ENCODE peak calls at places on chromosomes 13 and 19, in four cellular contexts. J, T, L and Z are unnamed samples.

GRCh38 chr13:75908137-75908536 is 272.0 kb downstream of the LMO7 start:
- DNase-seq in J (peak), T (peak), L (no peak), Z (peak)

GRCh38 chr13:57996717-57997116 is 365.2 kb downstream of the PCDH17 start:
- DNase-seq in J (no peak), T (no peak), L (no peak), Z (no peak)

GRCh38 chr13:51066091-51066831 is 44.8 kb downstream of the C13orf42 start:
- DNase-seq in J (no peak), T (no peak), L (no peak), Z (peak)

GRCh38 chr13:25177012-25177411 is 4.9 kb upstream of the AMER2 start:
- DNase-seq in J (no peak), T (no peak), L (no peak), Z (no peak)

GRCh38 chr19:18475004-18475453 is 37.1 kb upstream of the ISYNA1 start:
- DNase-seq in J (no peak), T (no peak), L (no peak), Z (no peak)

GRCh38 chr13:80235131-80235530 is 105.8 kb downstream of the SPRY2 start:
- DNase-seq in J (no peak), T (no peak), L (no peak), Z (no peak)

GRCh38 chr19:18412610-18413239 is 6.5 kb upstream of the SSBP4 start:
- DNase-seq in J (no peak), T (peak), L (no peak), Z (no peak)

GRCh38 chr19:38932425-38933179 is 1.9 kb downstream of the MRPS12 start:
- DNase-seq in J (no peak), T (no peak), L (no peak), Z (no peak)

GRCh38 chr13:75305057-75305456 is 176.9 kb downstream of the TBC1D4 start:
- DNase-seq in J (no peak), T (no peak), L (no peak), Z (peak)

GRCh38 chr13:24618219-24618955 is 61.8 kb upstream of the ATP12A start:
- DNase-seq in J (no peak), T (peak), L (no peak), Z (no peak)

GRCh38 chr13:72221276-72221962 is 354.4 kb upstream of the DACH1 start:
- DNase-seq in J (no peak), T (no peak), L (no peak), Z (no peak)

GRCh38 chr13:85729296-85729695 is 69.9 kb downstream of the SLITRK6 start:
- DNase-seq in J (no peak), T (no peak), L (no peak), Z (no peak)

GRCh38 chr19:1123381-1123780 is 19.6 kb downstream of the GPX4 start:
- DNase-seq in J (no peak), T (no peak), L (no peak), Z (no peak)

GRCh38 chr13:105925496-105925895 is 610.0 kb downstream of the EFNB2 start:
- DNase-seq in J (no peak), T (no peak), L (no peak), Z (no peak)

GRCh38 chr13:99982021-99982740 is 597 bp downstream of the ZIC2 start:
- DNase-seq in J (no peak), T (no peak), L (no peak), Z (no peak)

GRCh38 chr13:99380921-99381645 is 73.9 kb upstream of the GPR183 start:
- DNase-seq in J (no peak), T (no peak), L (no peak), Z (no peak)

GRCh38 chr13:67859904-67860303 is 629.8 kb upstream of the PCDH9 start:
- DNase-seq in J (no peak), T (no peak), L (no peak), Z (no peak)

GRCh38 chr19:10517760-10518443 is 655 bp upstream of the S1PR5 start:
- DNase-seq in J (no peak), T (no peak), L (no peak), Z (peak)

GRCh38 chr13:65585346-65585745 is 1644.8 kb downstream of the PCDH9 start:
- DNase-seq in J (no peak), T (peak), L (no peak), Z (no peak)

GRCh38 chr13:91135949-91136348 is 211.5 kb upstream of the MIR17HG start:
- DNase-seq in J (no peak), T (no peak), L (no peak), Z (no peak)
- H3K4me3 ChIP-seq in J (no peak), T (no peak), L (no peak), Z (no peak)

DNA sequence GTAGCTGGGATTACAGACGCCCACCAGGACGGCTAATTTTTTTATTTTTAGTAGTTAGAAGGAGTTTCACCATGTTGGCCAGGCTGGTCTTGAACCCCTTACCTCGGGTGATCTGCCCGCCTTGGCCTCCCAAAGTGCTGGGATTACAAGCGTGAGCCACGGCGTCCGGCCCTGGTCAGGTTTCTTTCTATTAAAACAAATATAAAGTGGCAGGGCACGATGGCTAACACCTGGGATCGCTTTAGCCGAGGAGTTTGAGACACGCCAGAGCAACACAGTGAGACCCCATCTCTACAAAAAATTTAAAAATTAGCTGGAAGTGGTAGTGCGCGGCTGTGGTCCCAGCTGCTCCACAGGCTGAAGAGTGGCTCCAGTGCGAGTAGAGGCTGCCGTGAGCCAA is 1.5 kb upstream of the MED25 start:
- DNase-seq in J (no peak), T (no peak), L (no peak), Z (no peak)
- H3K27ac ChIP-seq in J (peak), T (peak), L (peak), Z (peak)

GRCh38 chr19:57587529-57587928 is 3.6 kb downstream of the ZIK1 start:
- DNase-seq in J (no peak), T (no peak), L (no peak), Z (no peak)

GRCh38 chr19:57583521-57584416 is at the start of gene ZIK1:
- DNase-seq in J (peak), T (peak), L (peak), Z (peak)

GRCh38 chr19:57578487-57579205 is at the start of gene ZNF416:
- DNase-seq in J (peak), T (peak), L (peak), Z (peak)

GRCh38 chr19:57583104-57583520 is 833 bp upstream of the ZIK1 start:
- DNase-seq in J (peak), T (no peak), L (no peak), Z (no peak)
- H3K4me3 ChIP-seq in J (peak), T (peak), L (no peak), Z (peak)

DNA sequence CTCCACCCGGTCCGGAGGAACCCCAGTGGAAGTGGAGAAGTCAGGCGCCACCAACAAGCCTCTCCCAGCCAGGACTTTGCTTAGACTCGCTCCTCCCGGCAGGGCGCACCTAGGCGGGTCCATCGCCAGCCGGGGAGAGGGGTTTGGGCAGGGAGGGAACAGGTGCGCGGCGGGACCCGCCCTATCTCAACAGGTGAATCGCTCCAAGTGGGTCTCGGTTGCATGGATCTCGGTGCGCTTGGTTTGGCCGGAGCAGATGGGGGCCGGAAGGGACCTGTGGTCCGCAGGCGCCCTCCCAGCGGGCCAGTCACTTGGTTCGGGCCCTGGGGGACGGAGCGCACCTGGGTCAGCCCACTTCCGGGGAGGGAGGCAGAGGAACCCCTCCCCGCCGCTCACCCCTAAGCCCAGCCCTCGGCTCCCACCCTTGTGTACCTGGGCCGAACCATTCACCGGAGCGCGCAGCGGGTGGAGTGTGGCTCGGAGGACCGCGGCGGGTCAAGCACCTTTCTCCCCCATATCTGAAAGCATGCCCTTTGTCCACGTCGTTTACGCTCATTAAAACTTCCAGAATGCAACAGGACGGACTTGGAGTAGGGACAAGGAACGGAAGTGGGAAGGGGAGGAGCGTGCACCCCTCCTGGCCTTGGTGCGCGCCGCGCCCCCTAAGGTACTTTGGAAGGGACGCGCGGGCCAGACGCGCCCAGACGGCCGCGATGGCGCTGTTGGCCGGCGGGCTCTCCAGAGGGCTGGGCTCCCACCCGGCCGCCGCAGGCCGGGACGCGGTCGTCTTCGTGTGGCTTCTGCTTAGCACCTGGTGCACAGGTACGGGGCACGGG is at the start of gene LSR:
- DNase-seq in J (no peak), T (peak), L (peak), Z (peak)
- H3K27ac ChIP-seq in J (peak), T (no peak), L (peak), Z (peak)

DNA sequence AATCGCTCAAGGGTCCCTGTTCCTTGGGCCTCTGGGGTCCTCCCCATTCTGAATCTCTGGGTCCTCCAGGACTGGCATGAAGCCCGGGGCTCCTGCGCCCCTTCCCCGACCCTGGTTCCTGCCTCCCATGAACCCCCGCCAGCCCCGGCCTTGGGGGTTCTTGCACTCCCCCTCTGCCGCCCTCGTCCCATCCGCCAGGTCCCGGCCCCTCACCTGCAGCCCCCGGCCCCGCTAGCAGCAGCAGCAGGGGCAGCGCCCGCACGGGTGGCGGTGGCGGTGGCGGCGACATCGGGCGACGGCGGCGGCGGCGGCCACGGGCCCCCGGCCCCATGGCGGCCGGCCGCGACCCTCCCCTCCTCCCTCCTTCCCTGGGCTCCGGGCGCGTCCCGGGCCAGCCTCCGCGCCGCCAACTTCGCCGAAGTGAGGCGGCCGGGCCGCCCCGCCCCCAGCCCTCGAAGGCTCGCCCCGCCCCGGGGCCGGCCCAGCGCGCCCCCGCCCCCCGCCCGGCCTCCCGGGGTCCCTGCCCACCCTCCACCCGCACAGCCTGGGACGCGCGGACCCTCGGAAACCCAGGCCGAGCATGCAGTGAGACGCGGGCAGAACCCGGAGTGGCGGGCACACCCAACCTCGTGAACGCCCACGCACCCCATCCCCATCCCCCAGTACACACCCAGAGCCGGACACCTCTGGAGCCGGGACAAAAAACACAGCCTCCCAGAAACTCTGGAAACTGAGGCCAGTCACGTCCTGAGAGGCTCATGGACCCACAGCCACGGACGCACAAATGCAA is at the start of gene NOTCH3:
- DNase-seq in J (no peak), T (peak), L (no peak), Z (peak)
- H3K4me3 ChIP-seq in J (peak), T (peak), L (peak), Z (peak)

GRCh38 chr13:49399801-49400472 is 43.9 kb downstream of the CAB39L start:
- DNase-seq in J (no peak), T (no peak), L (no peak), Z (no peak)
- H3K27ac ChIP-seq in J (peak), T (no peak), L (no peak), Z (no peak)

GRCh38 chr19:6020166-6020967 is 42.4 kb upstream of the RANBP3 start:
- DNase-seq in J (no peak), T (peak), L (no peak), Z (no peak)
- H3K4me3 ChIP-seq in J (no peak), T (no peak), L (no peak), Z (no peak)